ENCODE peak calls at places on chromosomes 7 and 10, in seven cellular contexts. O is T follicular helper cell; C is HL-60; P is GM23248; X is heart left ventricle; Z is stimulated activated CD8-positive, alpha-beta memory T cell treated with anti-CD3 and anti-CD28 coated beads, Interleukin-2, amount 100 ng/mL, for 48 hours; D is left cardiac atrium. N is an unnamed sample.
A peak's percentile ranks its signal among the peaks of the same experiment; 100 is the strongest.

GRCh38 chr7:20330797-20331230 is at the start of gene ITGB8:
- DNase-seq in O (no peak), C (no peak), P (peak; percentile 68), X (peak; percentile 35), Z (peak; percentile 1), D (peak; percentile 36), N (peak; percentile 90)

GRCh38 chr10:5818894-5819293 is 5.7 kb upstream of the GDI2 start:
- DNase-seq in O (no peak), C (no peak), P (no peak), X (no peak), Z (no peak), D (no peak), N (no peak)

GRCh38 chr10:87608756-87609155 is 50.9 kb upstream of the PAPSS2 start:
- DNase-seq in O (no peak), C (no peak), P (no peak), X (no peak), Z (no peak), D (no peak), N (no peak)

GRCh38 chr7:95919574-95919973 is 147.2 kb downstream of the DYNC1I1 start:
- DNase-seq in O (no peak), C (no peak), P (peak; percentile 6), X (no peak), Z (no peak), D (no peak), N (no peak)

GRCh38 chr7:142438235-142438922 is 180.5 kb upstream of the PRSS58 start:
- DNase-seq in O (no peak), C (peak; percentile 65), P (peak; percentile 70), X (no peak), Z (no peak), D (no peak), N (no peak)

GRCh38 chr7:64795176-64795575 is 948 bp downstream of the ZNF138 start:
- DNase-seq in O (no peak), C (no peak), P (no peak), X (no peak), Z (no peak), D (no peak), N (no peak)

GRCh38 chr10:5890519-5890878 is 456 bp downstream of the FBH1 start:
- DNase-seq in O (no peak), C (no peak), P (peak; percentile 67), X (peak; percentile 35), Z (peak; percentile 10), D (peak; percentile 48), N (no peak)

GRCh38 chr10:91820144-91820543 is 21.9 kb downstream of the TNKS2 start:
- DNase-seq in O (no peak), C (no peak), P (no peak), X (no peak), Z (no peak), D (no peak), N (no peak)

GRCh38 chr7:44184221-44184873 is 4.9 kb downstream of the GCK start:
- DNase-seq in O (no peak), C (no peak), P (peak; percentile 94), X (no peak), Z (no peak), D (no peak), N (peak; percentile 33)

GRCh38 chr10:127527891-127528290 is 21.2 kb upstream of the NPS start:
- DNase-seq in O (no peak), C (no peak), P (no peak), X (peak; percentile 71), Z (no peak), D (peak; percentile 51), N (no peak)

GRCh38 chr7:1137517-1138167 is 22.4 kb downstream of the ZFAND2A start:
- DNase-seq in O (no peak), C (no peak), P (no peak), X (no peak), Z (no peak), D (no peak), N (no peak)

GRCh38 chr10:132138596-132138995 is 48.2 kb upstream of the DPYSL4 start:
- DNase-seq in O (no peak), C (no peak), P (no peak), X (no peak), Z (no peak), D (peak; percentile 7), N (no peak)

GRCh38 chr10:114345701-114346100 is 58.6 kb downstream of the AFAP1L2 start:
- DNase-seq in O (no peak), C (no peak), P (no peak), X (no peak), Z (no peak), D (no peak), N (no peak)